ENCODE peak calls at places on chromosomes 7 and 10, in nine cellular contexts. R is stimulated activated CD4-positive, alpha-beta T cell treated with anti-CD3 and anti-CD28 coated beads, Interleukin-4, amount 100 ng/mL, for 4 hours; K is NCI-H2171 treated with DMSO at 0.1 percent for 48 hours; D is activated CD4-positive, alpha-beta memory T cell treated with anti-CD3 and anti-CD28 coated beads, Interleukin-2, amount 10 ng/mL, durations not matched to agents 7 days and 5 days; Z is amniotic stem cell; X is HEK293T; V is RWPE1; O is EL; M is T-helper 2 cell. I is an unnamed sample.

GRCh38 chr10:43461950-43462349 is 25.0 kb downstream of the ZNF487 start:
- DNase-seq in R (no peak), K (peak; percentile 67), D (no peak), Z (peak; percentile 60), X (peak; percentile 40), V (peak; percentile 46), O (peak; percentile 72), M (no peak), I (peak; percentile 29)

GRCh38 chr7:85095357-85095756 is 91.5 kb downstream of the SEMA3D start:
- DNase-seq in R (no peak), K (no peak), D (no peak), Z (no peak), X (no peak), V (no peak), O (no peak), M (no peak), I (no peak)

GRCh38 chr10:107740962-107741690 is 576.6 kb upstream of the SORCS1 start:
- DNase-seq in R (no peak), K (no peak), D (no peak), Z (no peak), X (no peak), V (no peak), O (peak; percentile 16), M (no peak), I (no peak)

GRCh38 chr7:29995652-29996051 is 6.1 kb upstream of the SCRN1 start:
- DNase-seq in R (no peak), K (no peak), D (no peak), Z (no peak), X (no peak), V (no peak), O (peak; percentile 41), M (no peak), I (no peak)

GRCh38 chr10:46557319-46558140 is 1.1 kb upstream of the GPRIN2 start:
- DNase-seq in R (no peak), K (no peak), D (peak; percentile 16), Z (no peak), X (no peak), V (no peak), O (no peak), M (no peak), I (no peak)

GRCh38 chr7:125430013-125430412 is 500.4 kb upstream of the POT1 start:
- DNase-seq in R (no peak), K (no peak), D (no peak), Z (no peak), X (no peak), V (no peak), O (no peak), M (no peak), I (no peak)

GRCh38 chr10:73865459-73866442 is 8.6 kb downstream of the CAMK2G start:
- DNase-seq in R (no peak), K (no peak), D (peak; percentile 70), Z (no peak), X (no peak), V (no peak), O (no peak), M (no peak), I (no peak)

GRCh38 chr7:26155531-26156375 is 3.8 kb downstream of the NFE2L3 start:
- DNase-seq in R (no peak), K (no peak), D (no peak), Z (no peak), X (no peak), V (no peak), O (peak; percentile 74), M (no peak), I (no peak)

GRCh38 chr10:85048644-85049043 is 720.3 kb downstream of the CCSER2 start:
- DNase-seq in R (no peak), K (no peak), D (no peak), Z (no peak), X (no peak), V (no peak), O (no peak), M (no peak), I (no peak)

GRCh38 chr7:29400435-29400834 is 163.2 kb upstream of the PRR15 start:
- DNase-seq in R (no peak), K (peak; percentile 64), D (no peak), Z (no peak), X (no peak), V (no peak), O (no peak), M (no peak), I (no peak)

GRCh38 chr10:90965720-90966119 is 44.8 kb upstream of the ANKRD1 start:
- DNase-seq in R (no peak), K (no peak), D (no peak), Z (no peak), X (no peak), V (no peak), O (no peak), M (no peak), I (no peak)

GRCh38 chr7:98553666-98554065 is 63.4 kb upstream of the NPTX2 start:
- DNase-seq in R (no peak), K (peak; percentile 63), D (no peak), Z (no peak), X (no peak), V (no peak), O (no peak), M (no peak), I (no peak)